ENCODE peak calls at places on chromosomes 12 and 14, in nine cellular contexts. T is natural killer cell; S is smooth muscle cell of the brain vasculature; W is SHP77; R is effector memory CD4-positive, alpha-beta T cell; G is NCI-H2029 treated with DMSO at 0.1 percent for 48 hours; P is amniotic stem cell; V is MM.1S; B is COR-L47. E is an unnamed sample.

GRCh38 chr12:106135781-106136180 is 3.0 kb downstream of the NUAK1 start:
- DNase-seq in T (no peak), S (no peak), W (no peak), R (no peak), G (peak), P (no peak), V (no peak), B (no peak), E (no peak)

GRCh38 chr12:40222247-40222646 is 2.5 kb upstream of the LRRK2 start:
- DNase-seq in T (no peak), S (no peak), W (no peak), R (no peak), G (no peak), P (no peak), V (no peak), B (no peak), E (no peak)

GRCh38 chr12:75644472-75645072 is 133.2 kb upstream of the KRR1 start:
- DNase-seq in T (no peak), S (no peak), W (no peak), R (no peak), G (no peak), P (no peak), V (no peak), B (no peak), E (no peak)

GRCh38 chr12:89950421-89950820 is 241.8 kb upstream of the ATP2B1 start:
- DNase-seq in T (no peak), S (no peak), W (no peak), R (no peak), G (no peak), P (no peak), V (no peak), B (no peak), E (no peak)

GRCh38 chr12:91974541-91974940 is 171.1 kb downstream of the BTG1 start:
- DNase-seq in T (no peak), S (no peak), W (no peak), R (no peak), G (no peak), P (no peak), V (no peak), B (no peak), E (no peak)

GRCh38 chr12:49138587-49138986 is 7.4 kb upstream of the TUBA1B start:
- DNase-seq in T (no peak), S (no peak), W (no peak), R (no peak), G (no peak), P (no peak), V (no peak), B (no peak), E (no peak)

GRCh38 chr12:45327823-45328383 is 112.0 kb downstream of the ANO6 start:
- DNase-seq in T (no peak), S (no peak), W (no peak), R (no peak), G (no peak), P (no peak), V (no peak), B (no peak), E (no peak)

GRCh38 chr14:100891501-100892445 is 11.7 kb downstream of the RTL1 start:
- DNase-seq in T (peak), S (no peak), W (no peak), R (no peak), G (no peak), P (no peak), V (no peak), B (no peak), E (no peak)

GRCh38 chr12:105331805-105332251 is 1.3 kb downstream of the C12orf75 start:
- DNase-seq in T (no peak), S (no peak), W (peak), R (no peak), G (no peak), P (no peak), V (peak), B (peak), E (no peak)

GRCh38 chr14:92481386-92481785 is 32.2 kb upstream of the RIN3 start:
- DNase-seq in T (no peak), S (no peak), W (no peak), R (no peak), G (no peak), P (no peak), V (no peak), B (no peak), E (no peak)

GRCh38 chr14:29650554-29651269 is 276.9 kb downstream of the PRKD1 start:
- DNase-seq in T (no peak), S (no peak), W (no peak), R (no peak), G (no peak), P (no peak), V (no peak), B (no peak), E (no peak)

GRCh38 chr14:39023939-39024871 is 78.8 kb downstream of the SEC23A start:
- DNase-seq in T (no peak), S (no peak), W (peak), R (no peak), G (no peak), P (no peak), V (no peak), B (peak), E (no peak)

GRCh38 chr14:65180725-65181025 is 78.4 kb upstream of the MAX start:
- DNase-seq in T (no peak), S (no peak), W (no peak), R (no peak), G (no peak), P (no peak), V (no peak), B (no peak), E (no peak)

GRCh38 chr14:90301580-90302181 is 30.1 kb downstream of the NRDE2 start:
- DNase-seq in T (no peak), S (peak), W (peak), R (no peak), G (no peak), P (no peak), V (no peak), B (peak), E (peak)

GRCh38 chr12:125983094-125983783 is 918.0 kb downstream of the AACS start:
- DNase-seq in T (no peak), S (no peak), W (no peak), R (no peak), G (no peak), P (no peak), V (no peak), B (no peak), E (no peak)

GRCh38 chr12:21941522-21942376 is 523 bp upstream of the ABCC9 start:
- DNase-seq in T (no peak), S (no peak), W (no peak), R (no peak), G (no peak), P (no peak), V (no peak), B (no peak), E (no peak)

GRCh38 chr12:52628841-52629240 is 10.5 kb upstream of the KRT73 start:
- DNase-seq in T (no peak), S (no peak), W (no peak), R (no peak), G (no peak), P (no peak), V (no peak), B (no peak), E (no peak)

GRCh38 chr12:67263416-67263960 is 5.7 kb upstream of the CAND1 start:
- DNase-seq in T (no peak), S (no peak), W (no peak), R (no peak), G (no peak), P (no peak), V (no peak), B (no peak), E (no peak)

GRCh38 chr12:50362671-50363070 is 33.7 kb downstream of the FAM186A start:
- DNase-seq in T (no peak), S (no peak), W (no peak), R (no peak), G (no peak), P (no peak), V (no peak), B (no peak), E (no peak)

GRCh38 chr12:26112703-26113147 is 12.1 kb downstream of the BHLHE41 start:
- DNase-seq in T (no peak), S (no peak), W (no peak), R (no peak), G (no peak), P (no peak), V (no peak), B (no peak), E (no peak)

GRCh38 chr12:44509471-44509870 is 366.6 kb downstream of the NELL2 start:
- DNase-seq in T (no peak), S (no peak), W (no peak), R (no peak), G (no peak), P (no peak), V (no peak), B (no peak), E (no peak)

GRCh38 chr12:132638541-132639408 is 20.2 kb downstream of the P2RX2 start:
- DNase-seq in T (no peak), S (peak), W (peak), R (no peak), G (no peak), P (no peak), V (no peak), B (no peak), E (no peak)

GRCh38 chr12:19771858-19772257 is 332.6 kb downstream of the AEBP2 start:
- DNase-seq in T (no peak), S (no peak), W (no peak), R (no peak), G (no peak), P (peak), V (no peak), B (no peak), E (no peak)

GRCh38 chr14:31969841-31970240 is 107.3 kb upstream of the ARHGAP5 start:
- DNase-seq in T (no peak), S (no peak), W (no peak), R (no peak), G (no peak), P (no peak), V (no peak), B (no peak), E (no peak)

GRCh38 chr12:6082613-6083012 is 41.9 kb downstream of the VWF start:
- DNase-seq in T (no peak), S (no peak), W (no peak), R (no peak), G (no peak), P (no peak), V (no peak), B (no peak), E (no peak)

GRCh38 chr12:56029666-56030293 is 8.9 kb downstream of the IKZF4 start:
- DNase-seq in T (no peak), S (no peak), W (peak), R (no peak), G (peak), P (peak), V (peak), B (peak), E (no peak)

GRCh38 chr12:57816855-57817151 is 1.7 kb downstream of the AVIL start:
- DNase-seq in T (no peak), S (no peak), W (no peak), R (no peak), G (no peak), P (no peak), V (no peak), B (no peak), E (no peak)

GRCh38 chr12:128258866-128259555 is 8.0 kb upstream of the TMEM132C start:
- DNase-seq in T (no peak), S (no peak), W (no peak), R (no peak), G (no peak), P (no peak), V (no peak), B (no peak), E (no peak)

GRCh38 chr12:66409195-66409871 is 107.0 kb downstream of the HELB start:
- DNase-seq in T (no peak), S (peak), W (peak), R (peak), G (peak), P (peak), V (peak), B (peak), E (no peak)

GRCh38 chr14:100104523-100105300 is 39.5 kb downstream of the EVL start:
- DNase-seq in T (no peak), S (peak), W (no peak), R (no peak), G (no peak), P (no peak), V (no peak), B (no peak), E (no peak)